ENCODE peak calls at places on chromosomes 3 and 15, in seven cellular contexts. Y is prostate gland, X is upper lobe of right lung, R is pancreas, L is cardiac muscle cell, K is IMR-90, T is fibroblast of lung. B is an unnamed sample. For H3K9me3, the result is how much of the 10 kb centered on the place peaks cover.

GRCh38 chr15:70159397-70160009 is 61.8 kb upstream of the TLE3 start:
- DNase-seq in Y (no peak), X (peak), R (no peak), K (no peak), T (no peak), L (no peak), B (no peak)

GRCh38 chr3:56970401-56971002 is 90.0 kb upstream of the SPATA12 start:
- DNase-seq in K (peak), Y (no peak), L (peak), X (no peak), T (no peak), R (no peak), B (peak)

GRCh38 chr15:81686021-81686420 is 312.0 kb upstream of the TMC3 start:
- DNase-seq in Y (no peak), L (no peak), X (no peak), R (no peak), K (no peak), T (no peak), B (no peak)

GRCh38 chr3:45123030-45123429 is 23.1 kb downstream of the CDCP1 start:
- DNase-seq in R (no peak), X (no peak), L (peak), T (peak), K (peak), Y (no peak), B (no peak)

GRCh38 chr3:171688593-171688992 is 121.7 kb downstream of the PLD1 start:
- DNase-seq in Y (no peak), R (no peak), L (no peak), K (no peak), X (no peak), T (no peak), B (no peak)

GRCh38 chr15:35519536-35520149 is 26.3 kb downstream of the DPH6 start:
- DNase-seq in K (peak), L (peak), Y (no peak), T (peak), R (no peak), X (no peak), B (no peak)

GRCh38 chr3:61890586-61890985 is 329.2 kb downstream of the PTPRG start:
- DNase-seq in T (no peak), R (no peak), X (no peak), L (no peak), K (no peak), Y (no peak), B (no peak)

GRCh38 chr15:71115567-71116351 is 488 bp downstream of the THSD4 start:
- DNase-seq in K (peak), Y (peak), R (peak), L (peak), T (peak), X (peak), B (peak)

GRCh38 chr15:71112429-71112828 is 2.8 kb upstream of the THSD4 start:
- DNase-seq in Y (no peak), T (no peak), X (no peak), R (no peak), L (no peak), K (peak), B (no peak)

GRCh38 chr3:194806991-194807685 is 121.5 kb downstream of the FAM43A start:
- DNase-seq in Y (no peak), K (peak), R (no peak), X (no peak), L (peak), T (no peak), B (no peak)

GRCh38 chr15:56991017-56991416 is 72.6 kb downstream of the TCF12 start:
- DNase-seq in X (no peak), T (no peak), L (no peak), R (no peak), K (no peak), Y (no peak), B (no peak)

GRCh38 chr3:25453521-25454410 is 25.7 kb downstream of the RARB start:
- DNase-seq in T (peak), K (peak), L (peak), Y (no peak), X (no peak), R (no peak), B (peak)

GRCh38 chr3:49883992-49884391 is 14.3 kb upstream of the CAMKV start:
- DNase-seq in T (no peak), X (no peak), R (no peak), Y (no peak), L (no peak), K (no peak), B (no peak)

GRCh38 chr3:123876858-123877257 is 7.3 kb downstream of the MYLK start:
- DNase-seq in Y (no peak), T (no peak), X (no peak), L (no peak), R (no peak), K (no peak), B (no peak)

GRCh38 chr3:193912621-193913178 is 223.2 kb upstream of the HES1 start:
- DNase-seq in L (no peak), Y (no peak), T (no peak), K (no peak), X (no peak), R (no peak), B (no peak)

GRCh38 chr3:62939707-62940106 is 64.5 kb upstream of the CADPS start:
- DNase-seq in X (no peak), R (no peak), Y (no peak), T (no peak), K (no peak), L (no peak), B (no peak)

GRCh38 chr3:94317054-94317453 is 254.2 kb downstream of the NSUN3 start:
- DNase-seq in K (no peak), L (no peak), R (no peak), T (no peak), Y (no peak), X (no peak), B (no peak)

GRCh38 chr3:58800032-58800431 is 133.5 kb upstream of the FAM3D start:
- DNase-seq in L (no peak), Y (no peak), K (no peak), X (no peak), T (no peak), R (no peak), B (no peak)

GRCh38 chr3:138477801-138478200 is 43.4 kb downstream of the ESYT3 start:
- DNase-seq in L (no peak), K (peak), R (no peak), Y (no peak), T (no peak), X (no peak), B (no peak)

GRCh38 chr3:119570229-119570628 is 9.1 kb upstream of the ADPRH start:
- DNase-seq in X (no peak), K (no peak), L (no peak), Y (no peak), R (no peak), T (no peak), B (no peak)

GRCh38 chr15:80599359-80599758 is 95.8 kb upstream of the ABHD17C start:
- DNase-seq in T (peak), Y (no peak), K (peak), L (peak), R (no peak), X (no peak), B (no peak)

GRCh38 chr3:86702381-86702958 is 288.5 kb downstream of the VGLL3 start:
- DNase-seq in L (peak), X (no peak), R (no peak), K (peak), T (peak), Y (no peak), B (no peak)

GRCh38 chr15:22845289-22845900 is 6.9 kb downstream of the NIPA2 start:
- DNase-seq in R (no peak), Y (no peak), X (no peak), K (peak), T (peak), L (no peak), B (peak)

GRCh38 chr15:51105430-51106016 is 10.8 kb upstream of the TNFAIP8L3 start:
- DNase-seq in Y (no peak), K (no peak), T (no peak), R (no peak), X (no peak), L (no peak), B (no peak)

GRCh38 chr3:155495387-155495786 is 201.9 kb upstream of the STRIT1 start:
- DNase-seq in K (peak), X (no peak), Y (no peak), T (peak), R (no peak), L (no peak), B (no peak)

GRCh38 chr3:43123895-43124294 is 18.0 kb upstream of the POMGNT2 start:
- DNase-seq in X (no peak), R (no peak), L (no peak), T (no peak), Y (no peak), K (no peak), B (no peak)

GRCh38 chr15:85551221-85551832 is 170.9 kb downstream of the AKAP13 start:
- DNase-seq in X (no peak), L (peak), K (peak), R (no peak), T (peak), Y (no peak), B (no peak)

GRCh38 chr3:88003115-88003755 is 55.6 kb downstream of the CGGBP1 start:
- DNase-seq in T (peak), L (peak), Y (no peak), K (peak), R (no peak), X (no peak), B (no peak)

GRCh38 chr3:100040846-100041245 is 73.5 kb downstream of the FILIP1L start:
- DNase-seq in K (peak), T (peak), X (no peak), Y (no peak), L (peak), R (no peak), B (no peak)

GRCh38 chr3:141913150-141913811 is 36.8 kb downstream of the ATP1B3 start:
- DNase-seq in X (no peak), T (peak), Y (peak), L (peak), K (peak), R (no peak), B (peak)

GRCh38 chr3:13452490-13453335 is 27.4 kb upstream of the HDAC11 start:
- DNase-seq in X (no peak), R (no peak), Y (peak), K (peak), L (peak), T (peak), B (peak)

GRCh38 chr3:102255736-102256135 is 179.1 kb upstream of the ZPLD1 start:
- DNase-seq in X (no peak), L (no peak), K (no peak), T (no peak), Y (no peak), R (no peak), B (no peak)
- H3K9me3 ChIP-seq in X (under half), L (under half), K (under half), T (under half), Y (under half), R (under half), B (under half)

DNA sequence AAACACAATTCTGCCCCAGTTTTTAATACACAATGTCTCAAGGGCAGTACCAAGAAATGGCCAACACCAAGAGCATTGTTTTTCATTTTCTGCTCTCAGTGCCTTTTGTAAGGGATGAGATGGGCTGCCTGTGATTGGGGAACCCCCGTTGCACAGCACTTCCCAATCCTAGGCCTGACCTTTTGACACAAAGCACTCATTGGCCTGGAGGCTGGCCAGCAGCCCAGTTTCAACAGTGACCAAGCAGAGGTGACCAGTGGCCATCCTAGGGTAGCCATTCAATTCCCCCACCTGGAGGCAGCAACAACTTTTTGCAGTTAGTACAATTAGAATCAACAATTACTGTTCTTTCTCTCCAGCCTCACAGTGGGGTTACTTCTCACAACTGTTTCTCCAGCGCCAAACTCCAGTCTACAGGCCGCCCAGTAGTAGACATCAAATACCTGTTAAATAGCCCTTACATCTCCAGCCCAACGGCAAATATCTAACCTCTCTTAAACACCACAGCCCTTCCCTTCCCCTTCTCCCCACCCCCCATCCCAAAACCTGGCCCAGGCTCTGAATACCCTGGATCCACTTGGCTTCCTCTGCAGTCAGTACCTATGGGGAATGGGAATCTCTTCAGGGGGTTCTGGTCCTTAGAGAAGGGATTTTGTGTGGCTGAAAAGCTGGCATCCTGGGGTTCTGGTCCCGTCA is 8.9 kb upstream of the LRRC2 start:
- DNase-seq in R (no peak), T (no peak), L (no peak), Y (no peak), K (no peak), X (no peak), B (no peak)
- H3K4me3 ChIP-seq in R (no peak), T (no peak), L (no peak), Y (no peak), K (no peak), X (no peak), B (no peak)

GRCh38 chr15:68403161-68403941 is 28.6 kb downstream of the ITGA11 start:
- DNase-seq in Y (no peak), R (no peak), K (no peak), X (peak), T (no peak), L (no peak), B (no peak)
- H3K9me3 ChIP-seq in Y (under half), R (under half), K (under half), X (under half), T (under half), L (under half), B (under half)

GRCh38 chr15:25860885-25861866 is 2.0 kb downstream of the ATP10A start:
- DNase-seq in X (no peak), K (no peak), Y (no peak), T (no peak), L (no peak), R (no peak), B (no peak)

GRCh38 chr15:25863968-25864580 is 947 bp upstream of the ATP10A start:
- DNase-seq in L (no peak), K (no peak), R (no peak), Y (no peak), X (no peak), T (no peak), B (no peak)

GRCh38 chr15:25863067-25863967 is at the start of gene ATP10A:
- DNase-seq in Y (no peak), T (peak), K (peak), X (peak), L (peak), R (no peak), B (no peak)

GRCh38 chr15:25862469-25863066 is 559 bp downstream of the ATP10A start:
- DNase-seq in R (no peak), L (peak), X (peak), T (peak), K (no peak), Y (peak), B (no peak)

DNA sequence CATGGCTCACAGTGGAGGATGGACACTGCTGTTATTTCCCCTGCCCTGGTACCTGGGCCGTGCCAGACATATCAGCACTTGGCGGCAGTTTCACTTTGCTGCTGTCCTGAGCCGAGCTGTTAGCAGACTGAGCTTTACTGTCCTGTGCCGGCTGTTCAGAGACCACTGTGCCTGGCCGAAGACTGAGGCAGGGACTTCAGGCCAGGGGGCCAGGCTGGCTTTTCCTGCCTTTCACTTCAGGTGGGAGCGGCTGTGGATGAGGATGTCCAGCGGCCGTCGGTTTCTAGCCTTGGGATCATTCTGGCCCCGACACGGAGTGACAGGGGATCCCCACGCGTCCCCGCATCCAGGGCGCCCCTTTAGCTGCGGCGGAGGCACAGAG is 1.0 kb downstream of the ATP10A start:
- DNase-seq in Y (peak), L (no peak), T (peak), R (no peak), K (peak), X (peak), B (no peak)
- H3K4me3 ChIP-seq in Y (peak), L (no peak), T (peak), R (no peak), K (peak), X (peak), B (no peak)